ENCODE peak calls at places on chromosome 15, in seven cellular contexts. One of them, this sample, is unnamed.

GRCh38 chr15:43251185-43251862 is 15.4 kb downstream of the TGM5 start:
- DNase-seq in cardiac fibroblast: no peak
- DNase-seq in fibroblast of mammary gland: no peak
- DNase-seq in AG04450: no peak
- DNase-seq in neural progenitor cell: no peak
- DNase-seq in left ventricle myocardium inferior: no peak
- DNase-seq in tibial artery: no peak
- DNase-seq in this sample: no peak

GRCh38 chr15:52100807-52101206 is 11.8 kb downstream of the BCL2L10 start:
- DNase-seq in neural progenitor cell: no peak
- DNase-seq in AG04450: peak; percentile 74
- DNase-seq in tibial artery: peak; percentile 82
- DNase-seq in fibroblast of mammary gland: peak; percentile 98
- DNase-seq in cardiac fibroblast: peak; percentile 93
- DNase-seq in left ventricle myocardium inferior: peak; percentile 79
- DNase-seq in this sample: peak; percentile 89

GRCh38 chr15:98547255-98547654 is 101.1 kb upstream of the IGF1R start:
- DNase-seq in AG04450: no peak
- DNase-seq in fibroblast of mammary gland: no peak
- DNase-seq in tibial artery: no peak
- DNase-seq in left ventricle myocardium inferior: no peak
- DNase-seq in neural progenitor cell: no peak
- DNase-seq in cardiac fibroblast: no peak
- DNase-seq in this sample: no peak

GRCh38 chr15:38745136-38745535 is 180.5 kb upstream of the RASGRP1 start:
- DNase-seq in tibial artery: no peak
- DNase-seq in AG04450: no peak
- DNase-seq in fibroblast of mammary gland: peak; percentile 9
- DNase-seq in neural progenitor cell: no peak
- DNase-seq in cardiac fibroblast: no peak
- DNase-seq in left ventricle myocardium inferior: no peak
- DNase-seq in this sample: no peak

GRCh38 chr15:85910796-85911195 is 116.1 kb upstream of the KLHL25 start:
- DNase-seq in fibroblast of mammary gland: no peak
- DNase-seq in neural progenitor cell: peak; percentile 25
- DNase-seq in AG04450: no peak
- DNase-seq in left ventricle myocardium inferior: no peak
- DNase-seq in cardiac fibroblast: no peak
- DNase-seq in tibial artery: no peak
- DNase-seq in this sample: no peak

GRCh38 chr15:88061452-88061851 is 195.1 kb downstream of the NTRK3 start:
- DNase-seq in neural progenitor cell: no peak
- DNase-seq in left ventricle myocardium inferior: no peak
- DNase-seq in cardiac fibroblast: no peak
- DNase-seq in fibroblast of mammary gland: no peak
- DNase-seq in AG04450: no peak
- DNase-seq in tibial artery: no peak
- DNase-seq in this sample: no peak

GRCh38 chr15:63973212-63974009 is 72.9 kb downstream of the DAPK2 start:
- DNase-seq in fibroblast of mammary gland: peak; percentile 88
- DNase-seq in AG04450: no peak
- DNase-seq in cardiac fibroblast: no peak
- DNase-seq in tibial artery: no peak
- DNase-seq in neural progenitor cell: no peak
- DNase-seq in left ventricle myocardium inferior: no peak
- DNase-seq in this sample: peak; percentile 35

GRCh38 chr15:28086175-28086703 is 12.9 kb downstream of the OCA2 start:
- DNase-seq in neural progenitor cell: peak; percentile 79
- DNase-seq in AG04450: peak; percentile 16
- DNase-seq in fibroblast of mammary gland: peak; percentile 52
- DNase-seq in tibial artery: peak; percentile 73
- DNase-seq in cardiac fibroblast: peak; percentile 64
- DNase-seq in left ventricle myocardium inferior: no peak
- DNase-seq in this sample: peak; percentile 57

GRCh38 chr15:95718441-95718840 is 612.1 kb upstream of the NR2F2 start:
- DNase-seq in cardiac fibroblast: peak; percentile 42
- DNase-seq in neural progenitor cell: no peak
- DNase-seq in fibroblast of mammary gland: no peak
- DNase-seq in tibial artery: peak; percentile 23
- DNase-seq in left ventricle myocardium inferior: peak; percentile 44
- DNase-seq in AG04450: no peak
- DNase-seq in this sample: peak; percentile 84

GRCh38 chr15:85541744-85542143 is 161.3 kb downstream of the AKAP13 start:
- DNase-seq in AG04450: no peak
- DNase-seq in fibroblast of mammary gland: peak; percentile 16
- DNase-seq in neural progenitor cell: no peak
- DNase-seq in cardiac fibroblast: no peak
- DNase-seq in left ventricle myocardium inferior: no peak
- DNase-seq in tibial artery: no peak
- DNase-seq in this sample: no peak

GRCh38 chr15:28096720-28097431 is 2.2 kb downstream of the OCA2 start:
- DNase-seq in left ventricle myocardium inferior: no peak
- DNase-seq in tibial artery: peak; percentile 18
- DNase-seq in neural progenitor cell: peak; percentile 71
- DNase-seq in fibroblast of mammary gland: no peak
- DNase-seq in AG04450: no peak
- DNase-seq in cardiac fibroblast: no peak
- DNase-seq in this sample: no peak

GRCh38 chr15:70262591-70263274 is 165.0 kb upstream of the TLE3 start:
- DNase-seq in neural progenitor cell: no peak
- DNase-seq in fibroblast of mammary gland: no peak
- DNase-seq in tibial artery: no peak
- DNase-seq in AG04450: no peak
- DNase-seq in cardiac fibroblast: no peak
- DNase-seq in left ventricle myocardium inferior: no peak
- DNase-seq in this sample: no peak

GRCh38 chr15:81897011-81897677 is 148.7 kb downstream of the MEX3B start:
- DNase-seq in fibroblast of mammary gland: peak; percentile 3
- DNase-seq in left ventricle myocardium inferior: no peak
- DNase-seq in tibial artery: no peak
- DNase-seq in cardiac fibroblast: peak; percentile 40
- DNase-seq in neural progenitor cell: no peak
- DNase-seq in AG04450: peak; percentile 76
- DNase-seq in this sample: no peak

GRCh38 chr15:101103589-101103988 is 148.3 kb downstream of the CHSY1 start:
- DNase-seq in tibial artery: no peak
- DNase-seq in cardiac fibroblast: no peak
- DNase-seq in neural progenitor cell: no peak
- DNase-seq in fibroblast of mammary gland: no peak
- DNase-seq in left ventricle myocardium inferior: no peak
- DNase-seq in AG04450: no peak
- DNase-seq in this sample: no peak

GRCh38 chr15:45611305-45611704 is 23.5 kb upstream of the SQOR start:
- DNase-seq in AG04450: no peak
- DNase-seq in left ventricle myocardium inferior: no peak
- DNase-seq in fibroblast of mammary gland: peak; percentile 42
- DNase-seq in cardiac fibroblast: peak; percentile 36
- DNase-seq in tibial artery: no peak
- DNase-seq in neural progenitor cell: peak; percentile 33
- DNase-seq in this sample: peak; percentile 43
- TF ChIP-seq CTCF in AG04450: peak; percentile 52
- TF ChIP-seq CTCF in left ventricle myocardium inferior: peak; percentile 45
- TF ChIP-seq CTCF in fibroblast of mammary gland: peak; percentile 54
- TF ChIP-seq CTCF in cardiac fibroblast: peak; percentile 47
- TF ChIP-seq CTCF in tibial artery: no peak
- TF ChIP-seq CTCF in neural progenitor cell: peak; percentile 60
- TF ChIP-seq CTCF in this sample: peak; percentile 48

DNA sequence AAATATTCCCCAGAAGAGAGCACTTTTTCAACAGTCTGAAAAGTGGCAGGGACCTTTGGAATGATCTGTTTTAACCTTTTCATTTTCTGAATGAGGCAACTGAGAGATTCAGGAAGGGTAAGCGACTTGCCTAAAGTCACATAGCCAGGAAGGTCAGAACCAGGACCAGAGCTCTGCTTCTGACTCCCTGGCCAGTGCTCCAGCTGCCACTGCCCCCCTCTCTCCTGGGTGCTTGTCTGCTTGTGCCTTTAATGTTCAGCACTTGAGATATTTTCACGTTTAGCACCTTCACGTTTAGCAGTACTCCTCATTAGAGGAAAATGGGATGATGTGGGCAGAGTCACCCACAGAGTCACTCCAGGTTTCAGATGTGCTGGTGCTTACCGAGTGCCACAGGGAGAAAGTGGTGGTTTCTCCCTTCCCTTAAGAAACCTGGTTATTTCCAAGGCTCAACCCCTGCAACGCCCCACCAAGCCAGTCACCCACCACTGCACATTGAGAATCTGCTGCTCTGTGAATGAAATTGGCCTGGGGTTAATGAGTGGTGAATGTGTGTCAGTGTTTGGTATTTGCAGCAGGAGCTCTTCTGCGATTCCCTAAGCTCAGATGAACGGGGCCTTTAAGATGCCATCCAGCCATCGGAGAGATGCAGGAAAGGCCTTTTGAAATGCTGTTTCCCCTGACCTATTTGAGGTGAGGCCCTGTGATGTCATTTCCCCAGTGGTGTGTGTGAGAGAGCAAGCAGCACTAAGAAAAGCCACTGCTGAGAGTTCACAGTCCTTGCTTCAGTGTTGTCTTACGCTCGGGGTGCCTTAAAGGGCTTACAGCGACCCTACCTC is 68.6 kb downstream of the SMAD3 start:
- DNase-seq in left ventricle myocardium inferior: no peak
- DNase-seq in tibial artery: no peak
- DNase-seq in AG04450: no peak
- DNase-seq in neural progenitor cell: peak; percentile 40
- DNase-seq in fibroblast of mammary gland: peak; percentile 75
- DNase-seq in cardiac fibroblast: peak; percentile 56
- DNase-seq in this sample: peak; percentile 64
- H3K4me3 ChIP-seq in left ventricle myocardium inferior: peak overlapping the region; percentile 20
- H3K4me3 ChIP-seq in tibial artery: no peak overlapping the region
- H3K4me3 ChIP-seq in AG04450: no peak overlapping the region
- H3K4me3 ChIP-seq in neural progenitor cell: no peak overlapping the region
- H3K4me3 ChIP-seq in fibroblast of mammary gland: no peak overlapping the region
- H3K4me3 ChIP-seq in cardiac fibroblast: no peak overlapping the region
- H3K4me3 ChIP-seq in this sample: no peak overlapping the region

GRCh38 chr15:40803688-40804087 is 3.2 kb upstream of the ZFYVE19 start:
- DNase-seq in cardiac fibroblast: no peak
- DNase-seq in neural progenitor cell: no peak
- DNase-seq in AG04450: no peak
- DNase-seq in left ventricle myocardium inferior: no peak
- DNase-seq in tibial artery: no peak
- DNase-seq in fibroblast of mammary gland: no peak
- DNase-seq in this sample: no peak
- TF ChIP-seq CTCF in cardiac fibroblast: no peak
- TF ChIP-seq CTCF in neural progenitor cell: no peak
- TF ChIP-seq CTCF in AG04450: no peak
- TF ChIP-seq CTCF in left ventricle myocardium inferior: no peak
- TF ChIP-seq CTCF in tibial artery: no peak
- TF ChIP-seq CTCF in fibroblast of mammary gland: no peak
- TF ChIP-seq CTCF in this sample: no peak

GRCh38 chr15:83998486-83998885 is 237.1 kb upstream of the GOLGA6L4 start:
- DNase-seq in cardiac fibroblast: no peak
- DNase-seq in neural progenitor cell: no peak
- DNase-seq in AG04450: no peak
- DNase-seq in left ventricle myocardium inferior: no peak
- DNase-seq in tibial artery: no peak
- DNase-seq in fibroblast of mammary gland: no peak
- DNase-seq in this sample: no peak
- H3K4me3 ChIP-seq in cardiac fibroblast: no peak overlapping the region
- H3K4me3 ChIP-seq in neural progenitor cell: no peak overlapping the region
- H3K4me3 ChIP-seq in AG04450: no peak overlapping the region
- H3K4me3 ChIP-seq in left ventricle myocardium inferior: no peak overlapping the region
- H3K4me3 ChIP-seq in tibial artery: no peak overlapping the region
- H3K4me3 ChIP-seq in fibroblast of mammary gland: no peak overlapping the region
- H3K4me3 ChIP-seq in this sample: no peak overlapping the region

DNA sequence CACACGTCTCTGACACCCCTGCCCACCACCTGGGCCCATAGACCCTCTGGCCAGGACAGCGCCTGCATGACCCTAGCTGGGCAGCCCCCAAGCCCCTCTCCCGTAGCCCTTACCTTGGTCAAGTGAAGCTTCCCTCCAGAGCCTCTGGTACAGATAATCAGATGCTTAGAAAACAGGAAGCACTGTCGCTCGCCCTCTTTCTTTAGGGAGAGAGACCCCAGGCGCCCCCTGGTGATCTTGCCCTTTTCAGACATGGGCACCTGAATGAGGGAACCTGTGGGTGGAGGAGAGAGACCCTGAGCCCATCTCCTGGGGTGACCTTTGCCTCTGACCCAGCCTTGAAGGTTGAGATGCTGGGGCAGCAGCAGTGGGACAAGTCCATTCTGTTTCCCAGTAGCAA is 65.4 kb downstream of the RASGRF1 start:
- DNase-seq in neural progenitor cell: peak; percentile 24
- DNase-seq in tibial artery: peak; percentile 32
- DNase-seq in cardiac fibroblast: no peak
- DNase-seq in fibroblast of mammary gland: no peak
- DNase-seq in left ventricle myocardium inferior: no peak
- DNase-seq in AG04450: no peak
- DNase-seq in this sample: no peak
- TF ChIP-seq CTCF in neural progenitor cell: peak; percentile 19
- TF ChIP-seq CTCF in tibial artery: no peak
- TF ChIP-seq CTCF in cardiac fibroblast: no peak
- TF ChIP-seq CTCF in fibroblast of mammary gland: no peak
- TF ChIP-seq CTCF in left ventricle myocardium inferior: peak; percentile 12
- TF ChIP-seq CTCF in AG04450: peak; percentile 9
- TF ChIP-seq CTCF in this sample: peak; percentile 11

DNA sequence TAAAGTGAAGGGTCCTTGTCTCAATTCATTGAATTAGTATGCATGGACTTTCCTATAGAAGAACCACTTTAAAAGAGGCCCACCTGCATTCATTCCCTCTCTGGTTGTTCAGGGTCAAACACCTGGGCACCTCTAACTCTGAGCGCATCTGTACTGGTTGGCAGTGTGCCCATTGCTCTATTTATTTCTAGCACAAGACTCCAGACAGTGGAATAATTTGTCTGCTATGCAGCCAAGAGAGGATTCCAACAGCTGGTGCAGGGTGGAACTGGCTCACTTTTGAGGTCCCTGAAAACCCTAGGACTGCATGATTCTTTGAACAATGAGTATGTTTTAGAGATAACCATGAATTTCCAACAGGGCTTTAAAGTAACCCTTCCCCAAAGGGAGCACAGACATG is 57.9 kb downstream of the CCDC33 start:
- DNase-seq in neural progenitor cell: no peak
- DNase-seq in fibroblast of mammary gland: no peak
- DNase-seq in left ventricle myocardium inferior: no peak
- DNase-seq in cardiac fibroblast: no peak
- DNase-seq in AG04450: no peak
- DNase-seq in tibial artery: no peak
- DNase-seq in this sample: no peak
- H3K4me3 ChIP-seq in neural progenitor cell: no peak overlapping the region
- H3K4me3 ChIP-seq in fibroblast of mammary gland: no peak overlapping the region
- H3K4me3 ChIP-seq in left ventricle myocardium inferior: no peak overlapping the region
- H3K4me3 ChIP-seq in cardiac fibroblast: no peak overlapping the region
- H3K4me3 ChIP-seq in AG04450: no peak overlapping the region
- H3K4me3 ChIP-seq in tibial artery: no peak overlapping the region
- H3K4me3 ChIP-seq in this sample: no peak overlapping the region

GRCh38 chr15:48084759-48085420 is 35.9 kb upstream of the SLC24A5 start:
- DNase-seq in tibial artery: no peak
- DNase-seq in left ventricle myocardium inferior: no peak
- DNase-seq in cardiac fibroblast: peak; percentile 42
- DNase-seq in fibroblast of mammary gland: peak; percentile 35
- DNase-seq in neural progenitor cell: peak; percentile 68
- DNase-seq in AG04450: no peak
- DNase-seq in this sample: peak; percentile 40
- TF ChIP-seq CTCF in tibial artery: peak; percentile 23
- TF ChIP-seq CTCF in left ventricle myocardium inferior: peak; percentile 37
- TF ChIP-seq CTCF in cardiac fibroblast: peak; percentile 31
- TF ChIP-seq CTCF in fibroblast of mammary gland: peak; percentile 44
- TF ChIP-seq CTCF in neural progenitor cell: peak; percentile 71
- TF ChIP-seq CTCF in AG04450: peak; percentile 67
- TF ChIP-seq CTCF in this sample: peak; percentile 38